ENCODE peak calls at places on chromosomes 7 and 10, in seven cellular contexts. One of them, this sample, is unnamed.

GRCh38 chr7:47807756-47808155 is 140.5 kb downstream of the PKD1L1 start:
- DNase-seq in NCI-H1092: no peak
- DNase-seq in thoracic aorta: no peak
- DNase-seq in fibroblast of the conjunctiva: no peak
- DNase-seq in iris pigment epithelial cell: no peak
- DNase-seq in GOT3: no peak
- DNase-seq in activated CD4-positive, alpha-beta T cell treated with anti-CD3 and anti-CD28 coated beads, Interleukin-2, amount 10 ng/mL, durations not matched to agents 7 days and 5 days: no peak
- DNase-seq in this sample: no peak

GRCh38 chr10:2589226-2589625 is 478.1 kb upstream of the PFKP start:
- DNase-seq in NCI-H1092: no peak
- DNase-seq in thoracic aorta: no peak
- DNase-seq in fibroblast of the conjunctiva: no peak
- DNase-seq in iris pigment epithelial cell: no peak
- DNase-seq in GOT3: no peak
- DNase-seq in activated CD4-positive, alpha-beta T cell treated with anti-CD3 and anti-CD28 coated beads, Interleukin-2, amount 10 ng/mL, durations not matched to agents 7 days and 5 days: no peak
- DNase-seq in this sample: no peak

GRCh38 chr7:54897891-54898290 is 120.9 kb upstream of the EGFR start:
- DNase-seq in NCI-H1092: no peak
- DNase-seq in thoracic aorta: no peak
- DNase-seq in fibroblast of the conjunctiva: no peak
- DNase-seq in iris pigment epithelial cell: peak; percentile 35
- DNase-seq in GOT3: no peak
- DNase-seq in activated CD4-positive, alpha-beta T cell treated with anti-CD3 and anti-CD28 coated beads, Interleukin-2, amount 10 ng/mL, durations not matched to agents 7 days and 5 days: no peak
- DNase-seq in this sample: peak; percentile 21

GRCh38 chr7:41169307-41169706 is 533.6 kb downstream of the INHBA start:
- DNase-seq in NCI-H1092: no peak
- DNase-seq in thoracic aorta: no peak
- DNase-seq in fibroblast of the conjunctiva: no peak
- DNase-seq in iris pigment epithelial cell: no peak
- DNase-seq in GOT3: no peak
- DNase-seq in activated CD4-positive, alpha-beta T cell treated with anti-CD3 and anti-CD28 coated beads, Interleukin-2, amount 10 ng/mL, durations not matched to agents 7 days and 5 days: no peak
- DNase-seq in this sample: peak; percentile 85

GRCh38 chr7:91784469-91784868 is 96.0 kb downstream of the MTERF1 start:
- DNase-seq in NCI-H1092: peak; percentile 60
- DNase-seq in thoracic aorta: no peak
- DNase-seq in fibroblast of the conjunctiva: peak; percentile 58
- DNase-seq in iris pigment epithelial cell: peak; percentile 69
- DNase-seq in GOT3: no peak
- DNase-seq in activated CD4-positive, alpha-beta T cell treated with anti-CD3 and anti-CD28 coated beads, Interleukin-2, amount 10 ng/mL, durations not matched to agents 7 days and 5 days: no peak
- DNase-seq in this sample: peak; percentile 80

GRCh38 chr10:129972966-129973673 is 9.0 kb upstream of the EBF3 start:
- DNase-seq in NCI-H1092: no peak
- DNase-seq in thoracic aorta: no peak
- DNase-seq in fibroblast of the conjunctiva: no peak
- DNase-seq in iris pigment epithelial cell: no peak
- DNase-seq in GOT3: no peak
- DNase-seq in activated CD4-positive, alpha-beta T cell treated with anti-CD3 and anti-CD28 coated beads, Interleukin-2, amount 10 ng/mL, durations not matched to agents 7 days and 5 days: no peak
- DNase-seq in this sample: no peak

GRCh38 chr10:12387561-12388210 is 38.3 kb downstream of the CAMK1D start:
- DNase-seq in NCI-H1092: no peak
- DNase-seq in thoracic aorta: no peak
- DNase-seq in fibroblast of the conjunctiva: no peak
- DNase-seq in iris pigment epithelial cell: no peak
- DNase-seq in GOT3: no peak
- DNase-seq in activated CD4-positive, alpha-beta T cell treated with anti-CD3 and anti-CD28 coated beads, Interleukin-2, amount 10 ng/mL, durations not matched to agents 7 days and 5 days: no peak
- DNase-seq in this sample: no peak

GRCh38 chr10:8825611-8826010 is 771.1 kb downstream of the GATA3 start:
- DNase-seq in NCI-H1092: no peak
- DNase-seq in thoracic aorta: no peak
- DNase-seq in fibroblast of the conjunctiva: no peak
- DNase-seq in iris pigment epithelial cell: no peak
- DNase-seq in GOT3: no peak
- DNase-seq in activated CD4-positive, alpha-beta T cell treated with anti-CD3 and anti-CD28 coated beads, Interleukin-2, amount 10 ng/mL, durations not matched to agents 7 days and 5 days: no peak
- DNase-seq in this sample: peak; percentile 86

GRCh38 chr7:107874605-107875446 is 16.2 kb upstream of the DLD start:
- DNase-seq in NCI-H1092: peak; percentile 52
- DNase-seq in thoracic aorta: no peak
- DNase-seq in fibroblast of the conjunctiva: peak; percentile 36
- DNase-seq in iris pigment epithelial cell: peak; percentile 76
- DNase-seq in GOT3: no peak
- DNase-seq in activated CD4-positive, alpha-beta T cell treated with anti-CD3 and anti-CD28 coated beads, Interleukin-2, amount 10 ng/mL, durations not matched to agents 7 days and 5 days: peak; percentile 64
- DNase-seq in this sample: peak; percentile 57

GRCh38 chr7:117302396-117302795 is 20.5 kb downstream of the WNT2 start:
- DNase-seq in NCI-H1092: no peak
- DNase-seq in thoracic aorta: no peak
- DNase-seq in fibroblast of the conjunctiva: no peak
- DNase-seq in iris pigment epithelial cell: no peak
- DNase-seq in GOT3: no peak
- DNase-seq in activated CD4-positive, alpha-beta T cell treated with anti-CD3 and anti-CD28 coated beads, Interleukin-2, amount 10 ng/mL, durations not matched to agents 7 days and 5 days: no peak
- DNase-seq in this sample: no peak

GRCh38 chr7:151122276-151122675 is 36.0 kb downstream of the AGAP3 start:
- DNase-seq in NCI-H1092: no peak
- DNase-seq in thoracic aorta: no peak
- DNase-seq in fibroblast of the conjunctiva: no peak
- DNase-seq in iris pigment epithelial cell: peak; percentile 10
- DNase-seq in GOT3: no peak
- DNase-seq in activated CD4-positive, alpha-beta T cell treated with anti-CD3 and anti-CD28 coated beads, Interleukin-2, amount 10 ng/mL, durations not matched to agents 7 days and 5 days: no peak
- DNase-seq in this sample: no peak

GRCh38 chr7:123647106-123647730 is 8.4 kb upstream of the LMOD2 start:
- DNase-seq in NCI-H1092: no peak
- DNase-seq in thoracic aorta: no peak
- DNase-seq in fibroblast of the conjunctiva: no peak
- DNase-seq in iris pigment epithelial cell: no peak
- DNase-seq in GOT3: no peak
- DNase-seq in activated CD4-positive, alpha-beta T cell treated with anti-CD3 and anti-CD28 coated beads, Interleukin-2, amount 10 ng/mL, durations not matched to agents 7 days and 5 days: no peak
- DNase-seq in this sample: peak; percentile 66

GRCh38 chr7:85583225-85583672 is 396.4 kb upstream of the SEMA3D start:
- DNase-seq in NCI-H1092: no peak
- DNase-seq in thoracic aorta: no peak
- DNase-seq in fibroblast of the conjunctiva: no peak
- DNase-seq in iris pigment epithelial cell: no peak
- DNase-seq in GOT3: no peak
- DNase-seq in activated CD4-positive, alpha-beta T cell treated with anti-CD3 and anti-CD28 coated beads, Interleukin-2, amount 10 ng/mL, durations not matched to agents 7 days and 5 days: no peak
- DNase-seq in this sample: no peak

GRCh38 chr7:91632948-91633519 is 247.5 kb downstream of the MTERF1 start:
- DNase-seq in NCI-H1092: peak; percentile 66
- DNase-seq in thoracic aorta: no peak
- DNase-seq in fibroblast of the conjunctiva: no peak
- DNase-seq in iris pigment epithelial cell: no peak
- DNase-seq in GOT3: no peak
- DNase-seq in activated CD4-positive, alpha-beta T cell treated with anti-CD3 and anti-CD28 coated beads, Interleukin-2, amount 10 ng/mL, durations not matched to agents 7 days and 5 days: no peak
- DNase-seq in this sample: no peak

GRCh38 chr10:110496553-110497437 is 912 bp upstream of the DUSP5 start:
- DNase-seq in NCI-H1092: no peak
- DNase-seq in thoracic aorta: peak; percentile 45
- DNase-seq in fibroblast of the conjunctiva: no peak
- DNase-seq in iris pigment epithelial cell: no peak
- DNase-seq in GOT3: no peak
- DNase-seq in activated CD4-positive, alpha-beta T cell treated with anti-CD3 and anti-CD28 coated beads, Interleukin-2, amount 10 ng/mL, durations not matched to agents 7 days and 5 days: no peak
- DNase-seq in this sample: no peak

GRCh38 chr10:31317652-31318381 is 1.2 kb upstream of the ZEB1 start:
- DNase-seq in NCI-H1092: no peak
- DNase-seq in thoracic aorta: no peak
- DNase-seq in fibroblast of the conjunctiva: no peak
- DNase-seq in iris pigment epithelial cell: no peak
- DNase-seq in GOT3: no peak
- DNase-seq in activated CD4-positive, alpha-beta T cell treated with anti-CD3 and anti-CD28 coated beads, Interleukin-2, amount 10 ng/mL, durations not matched to agents 7 days and 5 days: no peak
- DNase-seq in this sample: no peak

GRCh38 chr10:93189959-93190358 is 116.3 kb downstream of the CYP26A1 start:
- DNase-seq in NCI-H1092: no peak
- DNase-seq in thoracic aorta: no peak
- DNase-seq in fibroblast of the conjunctiva: no peak
- DNase-seq in iris pigment epithelial cell: no peak
- DNase-seq in GOT3: no peak
- DNase-seq in activated CD4-positive, alpha-beta T cell treated with anti-CD3 and anti-CD28 coated beads, Interleukin-2, amount 10 ng/mL, durations not matched to agents 7 days and 5 days: no peak
- DNase-seq in this sample: no peak

GRCh38 chr7:134302120-134302519 is 14.6 kb downstream of the SLC35B4 start:
- DNase-seq in NCI-H1092: no peak
- DNase-seq in thoracic aorta: no peak
- DNase-seq in fibroblast of the conjunctiva: no peak
- DNase-seq in iris pigment epithelial cell: peak; percentile 62
- DNase-seq in GOT3: no peak
- DNase-seq in activated CD4-positive, alpha-beta T cell treated with anti-CD3 and anti-CD28 coated beads, Interleukin-2, amount 10 ng/mL, durations not matched to agents 7 days and 5 days: no peak
- DNase-seq in this sample: peak; percentile 8

GRCh38 chr7:143882611-143883078 is 19.3 kb downstream of the TCAF1 start:
- DNase-seq in NCI-H1092: peak; percentile 93
- DNase-seq in thoracic aorta: no peak
- DNase-seq in fibroblast of the conjunctiva: peak; percentile 24
- DNase-seq in iris pigment epithelial cell: peak; percentile 40
- DNase-seq in GOT3: no peak
- DNase-seq in activated CD4-positive, alpha-beta T cell treated with anti-CD3 and anti-CD28 coated beads, Interleukin-2, amount 10 ng/mL, durations not matched to agents 7 days and 5 days: no peak
- DNase-seq in this sample: no peak

GRCh38 chr10:28382520-28383269 is 79.8 kb upstream of the MPP7 start:
- DNase-seq in NCI-H1092: no peak
- DNase-seq in thoracic aorta: no peak
- DNase-seq in fibroblast of the conjunctiva: peak; percentile 76
- DNase-seq in iris pigment epithelial cell: peak; percentile 81
- DNase-seq in GOT3: no peak
- DNase-seq in activated CD4-positive, alpha-beta T cell treated with anti-CD3 and anti-CD28 coated beads, Interleukin-2, amount 10 ng/mL, durations not matched to agents 7 days and 5 days: no peak
- DNase-seq in this sample: peak; percentile 90

GRCh38 chr7:137656227-137656849 is 190.4 kb downstream of the DGKI start:
- DNase-seq in NCI-H1092: peak; percentile 70
- DNase-seq in thoracic aorta: peak; percentile 41
- DNase-seq in fibroblast of the conjunctiva: peak; percentile 68
- DNase-seq in iris pigment epithelial cell: peak; percentile 78
- DNase-seq in GOT3: peak; percentile 9
- DNase-seq in activated CD4-positive, alpha-beta T cell treated with anti-CD3 and anti-CD28 coated beads, Interleukin-2, amount 10 ng/mL, durations not matched to agents 7 days and 5 days: peak; percentile 70
- DNase-seq in this sample: peak; percentile 55

GRCh38 chr10:59708816-59709471 is 706 bp downstream of the SLC16A9 start:
- DNase-seq in NCI-H1092: peak; percentile 7
- DNase-seq in thoracic aorta: no peak
- DNase-seq in fibroblast of the conjunctiva: no peak
- DNase-seq in iris pigment epithelial cell: peak; percentile 8
- DNase-seq in GOT3: no peak
- DNase-seq in activated CD4-positive, alpha-beta T cell treated with anti-CD3 and anti-CD28 coated beads, Interleukin-2, amount 10 ng/mL, durations not matched to agents 7 days and 5 days: no peak
- DNase-seq in this sample: no peak

GRCh38 chr10:78255796-78256638 is 222.4 kb downstream of the RPS24 start:
- DNase-seq in NCI-H1092: no peak
- DNase-seq in thoracic aorta: peak; percentile 69
- DNase-seq in fibroblast of the conjunctiva: peak; percentile 97
- DNase-seq in iris pigment epithelial cell: peak; percentile 97
- DNase-seq in GOT3: peak; percentile 67
- DNase-seq in activated CD4-positive, alpha-beta T cell treated with anti-CD3 and anti-CD28 coated beads, Interleukin-2, amount 10 ng/mL, durations not matched to agents 7 days and 5 days: no peak
- DNase-seq in this sample: peak; percentile 94

GRCh38 chr10:112558476-112559166 is 111.6 kb downstream of the VTI1A start:
- DNase-seq in NCI-H1092: no peak
- DNase-seq in thoracic aorta: no peak
- DNase-seq in fibroblast of the conjunctiva: no peak
- DNase-seq in iris pigment epithelial cell: no peak
- DNase-seq in GOT3: no peak
- DNase-seq in activated CD4-positive, alpha-beta T cell treated with anti-CD3 and anti-CD28 coated beads, Interleukin-2, amount 10 ng/mL, durations not matched to agents 7 days and 5 days: no peak
- DNase-seq in this sample: no peak

GRCh38 chr10:43899224-43899959 is 250.7 kb upstream of the ZNF32 start:
- DNase-seq in NCI-H1092: no peak
- DNase-seq in thoracic aorta: no peak
- DNase-seq in fibroblast of the conjunctiva: no peak
- DNase-seq in iris pigment epithelial cell: no peak
- DNase-seq in GOT3: no peak
- DNase-seq in activated CD4-positive, alpha-beta T cell treated with anti-CD3 and anti-CD28 coated beads, Interleukin-2, amount 10 ng/mL, durations not matched to agents 7 days and 5 days: no peak
- DNase-seq in this sample: no peak

GRCh38 chr10:118251791-118252190 is 90.3 kb downstream of the FAM204A start:
- DNase-seq in NCI-H1092: no peak
- DNase-seq in thoracic aorta: no peak
- DNase-seq in fibroblast of the conjunctiva: no peak
- DNase-seq in iris pigment epithelial cell: peak; percentile 35
- DNase-seq in GOT3: no peak
- DNase-seq in activated CD4-positive, alpha-beta T cell treated with anti-CD3 and anti-CD28 coated beads, Interleukin-2, amount 10 ng/mL, durations not matched to agents 7 days and 5 days: no peak
- DNase-seq in this sample: peak; percentile 53

GRCh38 chr10:102994551-102995295 is 76.6 kb downstream of the CNNM2 start:
- DNase-seq in NCI-H1092: no peak
- DNase-seq in thoracic aorta: no peak
- DNase-seq in fibroblast of the conjunctiva: no peak
- DNase-seq in iris pigment epithelial cell: no peak
- DNase-seq in GOT3: no peak
- DNase-seq in activated CD4-positive, alpha-beta T cell treated with anti-CD3 and anti-CD28 coated beads, Interleukin-2, amount 10 ng/mL, durations not matched to agents 7 days and 5 days: no peak
- DNase-seq in this sample: no peak

GRCh38 chr10:18565006-18565405 is 86.4 kb downstream of the NSUN6 start:
- DNase-seq in NCI-H1092: no peak
- DNase-seq in thoracic aorta: no peak
- DNase-seq in fibroblast of the conjunctiva: no peak
- DNase-seq in iris pigment epithelial cell: no peak
- DNase-seq in GOT3: no peak
- DNase-seq in activated CD4-positive, alpha-beta T cell treated with anti-CD3 and anti-CD28 coated beads, Interleukin-2, amount 10 ng/mL, durations not matched to agents 7 days and 5 days: no peak
- DNase-seq in this sample: no peak

GRCh38 chr10:132560248-132560731 is 22.7 kb downstream of the INPP5A start:
- DNase-seq in NCI-H1092: no peak
- DNase-seq in thoracic aorta: no peak
- DNase-seq in fibroblast of the conjunctiva: no peak
- DNase-seq in iris pigment epithelial cell: no peak
- DNase-seq in GOT3: no peak
- DNase-seq in activated CD4-positive, alpha-beta T cell treated with anti-CD3 and anti-CD28 coated beads, Interleukin-2, amount 10 ng/mL, durations not matched to agents 7 days and 5 days: no peak
- DNase-seq in this sample: no peak

GRCh38 chr7:132145466-132145865 is 430.8 kb downstream of the PLXNA4 start:
- DNase-seq in NCI-H1092: no peak
- DNase-seq in thoracic aorta: peak; percentile 61
- DNase-seq in fibroblast of the conjunctiva: peak; percentile 27
- DNase-seq in iris pigment epithelial cell: peak; percentile 59
- DNase-seq in GOT3: no peak
- DNase-seq in activated CD4-positive, alpha-beta T cell treated with anti-CD3 and anti-CD28 coated beads, Interleukin-2, amount 10 ng/mL, durations not matched to agents 7 days and 5 days: no peak
- DNase-seq in this sample: peak; percentile 99

GRCh38 chr10:127195571-127196226 is 692 bp downstream of the INSYN2A start:
- DNase-seq in NCI-H1092: no peak
- DNase-seq in thoracic aorta: no peak
- DNase-seq in fibroblast of the conjunctiva: no peak
- DNase-seq in iris pigment epithelial cell: peak; percentile 37
- DNase-seq in GOT3: no peak
- DNase-seq in activated CD4-positive, alpha-beta T cell treated with anti-CD3 and anti-CD28 coated beads, Interleukin-2, amount 10 ng/mL, durations not matched to agents 7 days and 5 days: no peak
- DNase-seq in this sample: no peak

This sample was measured in bronchial epithelial cell.